ENCODE peak calls at places on chromosomes 16 and 17, in four cellular contexts. Z is GM12878, F is SK-N-SH, K is HepG2. C is an unnamed sample.

GRCh38 chr17:74490716-74491115 is 24.3 kb downstream of the CD300A start:
- DNase-seq in Z (no peak), K (no peak), F (no peak), C (no peak)

GRCh38 chr17:75152971-75153853 is 1.1 kb downstream of the JPT1 start:
- DNase-seq in K (peak), F (peak), Z (no peak), C (peak)

GRCh38 chr16:75262800-75263127 is 11.3 kb upstream of the BCAR1 start:
- DNase-seq in Z (no peak), K (no peak), F (no peak), C (no peak)

GRCh38 chr17:77746901-77747620 is 211.4 kb upstream of the TNRC6C start:
- DNase-seq in K (no peak), Z (no peak), F (no peak), C (no peak)

GRCh38 chr16:80852261-80852872 is 48.0 kb upstream of the CDYL2 start:
- DNase-seq in K (peak), Z (no peak), F (peak), C (peak)

GRCh38 chr17:34235389-34236028 is 19.6 kb upstream of the CCL2 start:
- DNase-seq in F (no peak), K (no peak), Z (no peak), C (no peak)

GRCh38 chr17:58289869-58290268 is 9.1 kb upstream of the MPO start:
- DNase-seq in Z (no peak), K (peak), F (no peak), C (no peak)

GRCh38 chr16:83653785-83654184 is 154.0 kb upstream of the HSBP1 start:
- DNase-seq in Z (no peak), F (no peak), K (no peak), C (no peak)

GRCh38 chr17:13008461-13008860 is 9.4 kb downstream of the ELAC2 start:
- DNase-seq in Z (no peak), K (no peak), F (no peak), C (no peak)

GRCh38 chr16:70161350-70161749 is 12.2 kb upstream of the CLEC18C start:
- DNase-seq in F (no peak), Z (no peak), K (no peak), C (no peak)
- TF ChIP-seq FOXM1 in F (no peak), Z (no peak), K (no peak), C (no peak)

GRCh38 chr17:63419949-63420867 is 25.9 kb downstream of the CYB561 start:
- DNase-seq in Z (no peak), F (no peak), K (no peak), C (no peak)
- TF ChIP-seq FOXM1 in Z (no peak), F (no peak), K (no peak), C (no peak)

GRCh38 chr16:78761427-78761826 is 662.0 kb downstream of the WWOX start:
- DNase-seq in Z (peak), F (no peak), K (no peak), C (no peak)
- TF ChIP-seq FOXM1 in Z (peak), F (no peak), K (no peak), C (no peak)

DNA sequence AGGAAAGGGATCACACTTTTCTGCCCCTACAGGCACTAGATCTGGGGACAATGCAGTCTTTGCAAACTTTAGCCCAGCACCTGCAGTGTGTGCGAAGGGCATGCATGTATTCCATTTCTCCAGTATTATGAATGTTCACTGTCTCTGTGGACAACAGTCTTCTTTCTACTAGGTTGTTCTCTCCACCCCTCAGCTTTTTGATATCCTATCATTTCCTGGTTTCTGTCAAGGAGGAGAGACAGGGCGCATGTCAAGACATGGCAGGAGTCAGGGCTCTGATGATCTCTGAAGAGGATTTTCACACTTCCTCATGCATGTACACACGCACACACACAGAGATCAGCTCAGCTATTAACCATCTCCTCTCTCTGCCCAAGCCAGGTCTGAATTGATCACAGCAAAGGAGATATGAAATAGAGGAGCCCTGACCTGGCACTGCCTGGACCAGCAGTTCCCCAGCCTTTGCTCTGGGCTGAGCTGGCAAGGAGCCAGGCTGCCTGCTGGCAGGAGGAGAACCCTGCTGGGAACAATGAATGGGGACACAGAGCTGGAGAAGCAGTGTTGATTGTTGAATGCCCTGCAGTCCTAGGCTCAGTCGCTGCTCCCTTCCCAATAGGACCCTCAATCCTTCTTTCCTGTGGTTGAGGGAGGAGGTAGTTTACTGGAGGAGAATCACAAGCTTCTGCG is 2.6 kb downstream of the GPR179 start:
- DNase-seq in F (peak), Z (no peak), K (peak), C (peak)
- TF ChIP-seq FOXM1 in F (no peak), Z (no peak), K (no peak), C (no peak)

DNA sequence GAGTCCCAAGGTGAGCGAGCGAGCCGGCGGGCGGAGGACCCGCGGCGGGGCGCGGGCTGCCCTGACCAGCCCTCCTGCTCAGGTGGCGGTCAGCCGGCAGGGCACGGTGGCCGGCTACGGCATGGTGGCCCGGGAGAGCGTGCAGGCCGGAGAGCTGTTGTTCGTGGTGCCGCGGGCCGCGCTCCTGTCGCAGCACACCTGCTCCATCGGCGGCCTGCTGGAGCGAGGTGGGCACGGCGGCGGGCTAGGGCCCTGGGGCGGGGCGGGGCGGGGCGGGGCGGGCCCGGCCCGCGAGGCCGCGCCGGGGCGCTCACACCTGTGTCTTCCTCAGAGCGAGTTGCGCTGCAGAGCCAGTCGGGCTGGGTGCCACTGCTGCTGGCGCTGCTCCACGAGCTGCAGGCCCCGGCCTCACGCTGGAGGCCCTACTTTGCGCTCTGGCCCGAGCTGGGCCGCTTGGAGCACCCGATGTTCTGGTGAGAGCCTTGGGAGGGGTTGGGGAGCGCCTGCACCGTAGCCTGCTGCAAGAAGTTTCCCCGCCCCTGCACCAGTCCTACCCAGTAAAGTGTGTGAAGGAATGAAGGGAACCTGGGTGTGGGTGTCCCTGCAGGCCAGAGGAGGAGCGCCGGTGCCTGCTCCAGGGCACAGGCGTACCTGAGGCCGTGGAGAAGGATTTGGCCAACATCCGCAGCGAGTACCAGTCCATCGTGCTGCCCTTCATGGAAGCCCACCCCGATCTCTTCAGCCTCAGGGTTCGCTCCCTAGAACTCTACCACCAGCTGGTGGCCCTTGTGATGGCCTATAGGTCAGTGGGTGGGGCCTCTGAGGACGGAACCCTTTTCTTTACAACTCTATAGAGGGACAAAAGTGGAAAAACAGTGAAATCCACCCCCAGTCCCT is 802 bp downstream of the SETD6 start:
- DNase-seq in Z (no peak), K (peak), F (no peak), C (peak)
- TF ChIP-seq FOXM1 in Z (no peak), K (no peak), F (no peak), C (no peak)

GRCh38 chr17:72076678-72077030 is 44.2 kb upstream of the SOX9 start:
- DNase-seq in Z (no peak), K (no peak), F (no peak), C (no peak)

GRCh38 chr17:72071330-72071729 is 49.5 kb upstream of the SOX9 start:
- DNase-seq in Z (no peak), F (no peak), K (no peak), C (no peak)

GRCh38 chr17:72079700-72080099 is 41.1 kb upstream of the SOX9 start:
- DNase-seq in Z (no peak), F (no peak), K (no peak), C (no peak)

GRCh38 chr17:72077326-72077960 is 43.4 kb upstream of the SOX9 start:
- DNase-seq in K (no peak), F (no peak), Z (no peak), C (no peak)

GRCh38 chr17:72075995-72076677 is 44.7 kb upstream of the SOX9 start:
- DNase-seq in Z (no peak), K (peak), F (no peak), C (no peak)
- TF ChIP-seq FOXM1 in Z (no peak), K (no peak), F (no peak), C (no peak)

DNA sequence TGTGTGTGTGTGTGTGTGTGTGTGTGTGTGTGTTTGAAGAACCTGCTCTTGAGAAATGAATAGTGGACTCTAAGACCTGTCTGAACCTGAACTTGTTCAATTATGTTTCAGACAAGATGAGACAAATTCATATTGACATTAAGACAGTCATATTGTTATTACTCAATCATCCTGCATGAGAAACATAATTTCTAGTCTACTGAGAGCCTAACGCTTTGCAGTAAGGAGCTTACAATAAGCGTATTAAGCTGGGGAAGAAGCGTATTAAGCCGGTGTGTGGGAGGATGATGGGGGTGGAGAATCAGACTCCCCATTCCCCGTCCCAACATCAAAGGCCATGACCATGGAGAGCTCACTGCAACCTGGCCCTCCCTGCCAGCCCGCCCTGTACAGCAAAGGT is 22.4 kb upstream of the MNT start:
- DNase-seq in Z (no peak), K (no peak), F (no peak), C (no peak)
- TF ChIP-seq FOXM1 in Z (no peak), K (no peak), F (no peak), C (no peak)

DNA sequence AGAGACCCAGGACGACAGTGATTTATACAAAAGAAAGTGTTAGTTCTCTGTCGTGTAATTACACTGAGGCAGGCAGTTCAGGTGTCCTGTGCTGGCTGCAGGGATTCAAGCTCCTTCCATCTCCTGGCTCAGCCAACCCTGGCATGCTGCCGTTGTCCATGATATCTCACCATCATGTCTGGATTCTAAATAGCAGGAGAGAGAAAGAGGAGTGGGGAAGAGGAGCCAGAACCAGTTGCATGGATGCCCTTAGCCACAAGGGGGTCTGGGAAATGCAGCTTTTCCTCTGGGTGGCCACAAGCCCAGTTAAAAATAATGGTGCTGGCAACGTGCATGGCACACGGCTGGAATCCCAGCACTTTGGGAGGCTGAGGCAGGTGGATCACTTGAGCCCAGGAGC is 9.7 kb downstream of the C16orf54 start:
- DNase-seq in Z (no peak), F (peak), K (peak), C (peak)
- TF ChIP-seq FOXM1 in Z (no peak), F (no peak), K (no peak), C (no peak)

GRCh38 chr17:78748048-78748729 is 33.9 kb downstream of the CYTH1 start:
- DNase-seq in Z (no peak), K (peak), F (no peak), C (no peak)
- TF ChIP-seq FOXM1 in Z (no peak), K (no peak), F (no peak), C (no peak)

GRCh38 chr17:59851431-59852375 is 41.0 kb downstream of the TUBD1 start:
- DNase-seq in Z (no peak), F (no peak), K (no peak), C (no peak)
- TF ChIP-seq FOXM1 in Z (no peak), F (no peak), K (no peak), C (no peak)

C was measured in HEK293T.